ENCODE peak calls at places on chromosomes 5 and 9, in seven cellular contexts. Z is naive thymus-derived CD4-positive, alpha-beta T cell; D is HEK293T; T is NCI-H1930; C is HFF-Myc; S is stimulated activated CD4-positive, alpha-beta T cell treated with anti-CD3 and anti-CD28 coated beads, TNF-alpha, amount 100 ng/mL, for 1 hour; V is OCI-LY7. L is an unnamed sample.

GRCh38 chr5:16737620-16738364 is 121.0 kb upstream of the RETREG1 start:
- DNase-seq in Z (no peak), D (no peak), T (no peak), C (no peak), S (no peak), V (no peak), L (no peak)

GRCh38 chr9:2418619-2419018 is 203.0 kb upstream of the VLDLR start:
- DNase-seq in Z (no peak), D (no peak), T (peak), C (peak), S (no peak), V (no peak), L (no peak)

GRCh38 chr5:136042665-136043121 is 13.9 kb downstream of the TGFBI start:
- DNase-seq in Z (no peak), D (no peak), T (no peak), C (no peak), S (no peak), V (peak), L (no peak)

GRCh38 chr5:145697251-145698016 is 137.7 kb downstream of the PRELID2 start:
- DNase-seq in Z (peak), D (peak), T (no peak), C (peak), S (no peak), V (peak), L (peak)

GRCh38 chr9:134307674-134308638 is 18.3 kb upstream of the RXRA start:
- DNase-seq in Z (no peak), D (no peak), T (no peak), C (no peak), S (no peak), V (no peak), L (no peak)

GRCh38 chr9:129164246-129164930 is 13.7 kb downstream of the IER5L start:
- DNase-seq in Z (no peak), D (no peak), T (no peak), C (no peak), S (no peak), V (no peak), L (no peak)

GRCh38 chr5:142065273-142065672 is 43.3 kb upstream of the NDFIP1 start:
- DNase-seq in Z (no peak), D (no peak), T (no peak), C (no peak), S (no peak), V (no peak), L (no peak)

GRCh38 chr9:88722753-88723152 is 187.8 kb downstream of the NXNL2 start:
- DNase-seq in Z (no peak), D (no peak), T (no peak), C (no peak), S (no peak), V (peak), L (no peak)

GRCh38 chr5:163976691-163977090 is 471.3 kb downstream of the MAT2B start:
- DNase-seq in Z (no peak), D (no peak), T (no peak), C (no peak), S (no peak), V (no peak), L (no peak)

GRCh38 chr5:144276034-144276822 is 105.6 kb downstream of the KCTD16 start:
- DNase-seq in Z (no peak), D (no peak), T (no peak), C (no peak), S (no peak), V (no peak), L (no peak)

GRCh38 chr5:57167201-57167600 is 6.7 kb upstream of the GPBP1 start:
- DNase-seq in Z (no peak), D (no peak), T (no peak), C (no peak), S (no peak), V (no peak), L (no peak)

GRCh38 chr9:19992556-19992955 is 203.7 kb upstream of the SLC24A2 start:
- DNase-seq in Z (no peak), D (no peak), T (no peak), C (no peak), S (no peak), V (no peak), L (no peak)

GRCh38 chr5:134525687-134526482 is 415 bp downstream of the JADE2 start:
- DNase-seq in Z (peak), D (peak), T (peak), C (no peak), S (peak), V (peak), L (peak)

GRCh38 chr9:81470864-81471263 is 218.5 kb downstream of the TLE1 start:
- DNase-seq in Z (no peak), D (no peak), T (no peak), C (no peak), S (no peak), V (no peak), L (no peak)